ENCODE peak calls at places on chromosomes 1 and 21, in four cellular contexts. One of them, this sample, is unnamed.
A peak's percentile ranks its signal among the peaks of the same experiment; 100 is the strongest.

GRCh38 chr1:161763522-161764098 is 2.5 kb upstream of the ATF6 start:
- DNase-seq in tibial artery: no peak
- DNase-seq in heart right ventricle: no peak
- DNase-seq in trophoblast cell: peak; percentile 56
- DNase-seq in this sample: peak; percentile 26

GRCh38 chr1:7331926-7332535 is 439.1 kb upstream of the VAMP3 start:
- DNase-seq in trophoblast cell: no peak
- DNase-seq in tibial artery: no peak
- DNase-seq in heart right ventricle: no peak
- DNase-seq in this sample: no peak

GRCh38 chr1:224499204-224499603 is 64.6 kb upstream of the WDR26 start:
- DNase-seq in tibial artery: no peak
- DNase-seq in heart right ventricle: no peak
- DNase-seq in trophoblast cell: no peak
- DNase-seq in this sample: no peak

GRCh38 chr1:203519053-203519770 is 25.3 kb downstream of the OPTC start:
- DNase-seq in trophoblast cell: peak; percentile 74
- DNase-seq in tibial artery: no peak
- DNase-seq in heart right ventricle: no peak
- DNase-seq in this sample: no peak

GRCh38 chr1:51519857-51520699 is 1.0 kb upstream of the EPS15 start:
- DNase-seq in tibial artery: no peak
- DNase-seq in trophoblast cell: no peak
- DNase-seq in heart right ventricle: no peak
- DNase-seq in this sample: peak; percentile 44

GRCh38 chr21:25942145-25942544 is 207.4 kb downstream of the GABPA start:
- DNase-seq in tibial artery: no peak
- DNase-seq in heart right ventricle: no peak
- DNase-seq in trophoblast cell: no peak
- DNase-seq in this sample: no peak

GRCh38 chr1:22131875-22132486 is 10.9 kb downstream of the WNT4 start:
- DNase-seq in heart right ventricle: no peak
- DNase-seq in trophoblast cell: peak; percentile 55
- DNase-seq in tibial artery: no peak
- DNase-seq in this sample: no peak

GRCh38 chr21:28580585-28580984 is 412.1 kb downstream of the LTN1 start:
- DNase-seq in heart right ventricle: no peak
- DNase-seq in trophoblast cell: no peak
- DNase-seq in tibial artery: no peak
- DNase-seq in this sample: no peak

GRCh38 chr21:45515241-45516061 is 26.8 kb downstream of the SLC19A1 start:
- DNase-seq in trophoblast cell: peak; percentile 85
- DNase-seq in tibial artery: peak; percentile 62
- DNase-seq in heart right ventricle: peak; percentile 13
- DNase-seq in this sample: no peak

GRCh38 chr1:88098881-88099280 is 585.2 kb upstream of the PKN2 start:
- DNase-seq in trophoblast cell: peak; percentile 49
- DNase-seq in tibial artery: no peak
- DNase-seq in heart right ventricle: no peak
- DNase-seq in this sample: no peak

GRCh38 chr1:29592731-29593130 is 356.4 kb downstream of the PTPRU start:
- DNase-seq in tibial artery: no peak
- DNase-seq in trophoblast cell: no peak
- DNase-seq in heart right ventricle: no peak
- DNase-seq in this sample: no peak

GRCh38 chr1:183633676-183634343 is 1.8 kb downstream of the ARPC5 start:
- DNase-seq in tibial artery: no peak
- DNase-seq in heart right ventricle: no peak
- DNase-seq in trophoblast cell: no peak
- DNase-seq in this sample: peak; percentile 59

GRCh38 chr1:151832318-151832984 is 849 bp upstream of the RORC start:
- DNase-seq in trophoblast cell: no peak
- DNase-seq in tibial artery: no peak
- DNase-seq in heart right ventricle: peak; percentile 75
- DNase-seq in this sample: peak; percentile 41

GRCh38 chr1:101203812-101204540 is 32.8 kb upstream of the S1PR1 start:
- DNase-seq in trophoblast cell: no peak
- DNase-seq in heart right ventricle: no peak
- DNase-seq in tibial artery: no peak
- DNase-seq in this sample: peak; percentile 37

GRCh38 chr1:184950209-184950608 is 24.1 kb downstream of the NIBAN1 start:
- DNase-seq in tibial artery: no peak
- DNase-seq in trophoblast cell: no peak
- DNase-seq in heart right ventricle: no peak
- DNase-seq in this sample: no peak

GRCh38 chr1:236686815-236687160 is 489 bp downstream of the ACTN2 start:
- DNase-seq in heart right ventricle: peak; percentile 34
- DNase-seq in tibial artery: no peak
- DNase-seq in trophoblast cell: no peak
- DNase-seq in this sample: no peak

GRCh38 chr1:180501865-180502360 is 464 bp downstream of the ACBD6 start:
- DNase-seq in heart right ventricle: no peak
- DNase-seq in tibial artery: no peak
- DNase-seq in trophoblast cell: peak; percentile 77
- DNase-seq in this sample: peak; percentile 74

GRCh38 chr1:93081716-93082115 is 2.6 kb downstream of the MTF2 start:
- DNase-seq in trophoblast cell: peak; percentile 2
- DNase-seq in tibial artery: no peak
- DNase-seq in heart right ventricle: no peak
- DNase-seq in this sample: peak; percentile 37

GRCh38 chr1:233994112-233994511 is 89.6 kb downstream of the SLC35F3 start:
- DNase-seq in heart right ventricle: no peak
- DNase-seq in trophoblast cell: no peak
- DNase-seq in tibial artery: no peak
- DNase-seq in this sample: no peak

GRCh38 chr1:197787056-197787455 is 11.8 kb upstream of the DENND1B start:
- DNase-seq in heart right ventricle: no peak
- DNase-seq in trophoblast cell: peak; percentile 83
- DNase-seq in tibial artery: no peak
- DNase-seq in this sample: peak; percentile 68

GRCh38 chr21:27475363-27475955 is 508.6 kb upstream of the ADAMTS5 start:
- DNase-seq in heart right ventricle: no peak
- DNase-seq in trophoblast cell: no peak
- DNase-seq in tibial artery: no peak
- DNase-seq in this sample: no peak

GRCh38 chr1:228697209-228698016 is 37.9 kb upstream of the RHOU start:
- DNase-seq in heart right ventricle: peak; percentile 46
- DNase-seq in tibial artery: peak; percentile 83
- DNase-seq in trophoblast cell: no peak
- DNase-seq in this sample: no peak

GRCh38 chr1:214107322-214108096 is 119.7 kb downstream of the PROX1 start:
- DNase-seq in tibial artery: no peak
- DNase-seq in trophoblast cell: no peak
- DNase-seq in heart right ventricle: peak; percentile 45
- DNase-seq in this sample: no peak

GRCh38 chr1:55037733-55038551 is 1.4 kb upstream of the PCSK9 start:
- DNase-seq in tibial artery: peak; percentile 48
- DNase-seq in heart right ventricle: no peak
- DNase-seq in trophoblast cell: no peak
- DNase-seq in this sample: no peak

GRCh38 chr1:110385369-110385768 is 5.5 kb downstream of the SLC16A4 start:
- DNase-seq in tibial artery: no peak
- DNase-seq in trophoblast cell: no peak
- DNase-seq in heart right ventricle: no peak
- DNase-seq in this sample: no peak

GRCh38 chr1:110383311-110383990 is 7.4 kb downstream of the SLC16A4 start:
- DNase-seq in trophoblast cell: no peak
- DNase-seq in tibial artery: no peak
- DNase-seq in heart right ventricle: no peak
- DNase-seq in this sample: peak; percentile 22

GRCh38 chr1:110387048-110387748 is 3.6 kb downstream of the SLC16A4 start:
- DNase-seq in trophoblast cell: no peak
- DNase-seq in tibial artery: no peak
- DNase-seq in heart right ventricle: no peak
- DNase-seq in this sample: no peak

GRCh38 chr1:110380667-110381283 is 10.1 kb downstream of the SLC16A4 start:
- DNase-seq in heart right ventricle: no peak
- DNase-seq in tibial artery: no peak
- DNase-seq in trophoblast cell: no peak
- DNase-seq in this sample: no peak

GRCh38 chr1:110384581-110385321 is 6.1 kb downstream of the SLC16A4 start:
- DNase-seq in trophoblast cell: no peak
- DNase-seq in heart right ventricle: no peak
- DNase-seq in tibial artery: no peak
- DNase-seq in this sample: no peak
- H3K4me1 ChIP-seq in trophoblast cell: no peaks in the 10 kb centered on the region
- H3K4me1 ChIP-seq in heart right ventricle: peaks cover 36% of the 10 kb centered on the region
- H3K4me1 ChIP-seq in tibial artery: no peaks in the 10 kb centered on the region
- H3K4me1 ChIP-seq in this sample: no peaks in the 10 kb centered on the region

DNA sequence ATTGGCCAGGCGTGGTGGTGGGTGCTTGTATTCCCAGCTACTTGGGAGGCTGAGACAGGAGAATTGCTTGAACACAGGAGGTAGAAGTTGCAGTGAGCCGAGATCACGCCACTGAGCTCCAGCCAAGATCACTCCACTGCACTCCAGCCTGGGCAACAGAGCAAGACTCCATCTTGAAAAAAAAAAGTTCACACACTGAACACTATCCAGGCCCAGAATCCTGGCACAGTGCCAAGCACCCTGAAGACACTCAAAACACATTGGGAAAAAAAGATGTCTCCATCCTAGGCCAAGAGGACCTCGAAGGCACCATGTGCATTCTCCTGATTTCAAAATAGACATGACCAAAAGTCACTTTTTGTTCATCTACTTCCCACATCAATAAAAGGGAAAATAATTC is 38.7 kb downstream of the SLC9A1 start:
- DNase-seq in heart right ventricle: peak; percentile 38
- DNase-seq in tibial artery: no peak
- DNase-seq in trophoblast cell: no peak
- DNase-seq in this sample: no peak
- H3K27ac ChIP-seq in heart right ventricle: no peak overlapping the region
- H3K27ac ChIP-seq in tibial artery: peak overlapping the region; percentile 85
- H3K27ac ChIP-seq in trophoblast cell: no peak overlapping the region
- H3K27ac ChIP-seq in this sample: no peak overlapping the region

DNA sequence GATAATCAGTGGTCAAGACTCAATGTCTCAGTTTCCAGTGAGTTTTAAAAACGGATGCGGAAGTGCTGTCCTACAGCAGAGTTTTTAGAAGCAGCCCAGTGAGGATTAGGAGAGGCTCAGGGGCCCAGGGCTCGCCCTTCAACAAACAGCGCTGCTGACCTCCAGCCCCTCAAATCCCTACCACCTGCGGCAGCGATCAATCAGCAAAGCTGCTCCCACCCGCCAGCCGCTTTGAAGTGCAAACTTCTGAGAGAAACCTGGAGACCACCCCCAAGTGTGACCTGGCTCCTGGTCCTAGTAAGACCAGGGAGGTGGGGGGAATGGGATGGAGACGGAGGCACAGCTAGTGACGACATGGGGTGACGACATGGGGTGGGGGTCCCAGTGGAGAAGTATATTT is 14.4 kb downstream of the ZBTB17 start:
- DNase-seq in trophoblast cell: no peak
- DNase-seq in tibial artery: no peak
- DNase-seq in heart right ventricle: no peak
- DNase-seq in this sample: no peak
- H3K4me1 ChIP-seq in trophoblast cell: no peaks in the 10 kb centered on the region
- H3K4me1 ChIP-seq in tibial artery: no peaks in the 10 kb centered on the region
- H3K4me1 ChIP-seq in heart right ventricle: peaks cover 67% of the 10 kb centered on the region
- H3K4me1 ChIP-seq in this sample: peaks cover 18% of the 10 kb centered on the region

DNA sequence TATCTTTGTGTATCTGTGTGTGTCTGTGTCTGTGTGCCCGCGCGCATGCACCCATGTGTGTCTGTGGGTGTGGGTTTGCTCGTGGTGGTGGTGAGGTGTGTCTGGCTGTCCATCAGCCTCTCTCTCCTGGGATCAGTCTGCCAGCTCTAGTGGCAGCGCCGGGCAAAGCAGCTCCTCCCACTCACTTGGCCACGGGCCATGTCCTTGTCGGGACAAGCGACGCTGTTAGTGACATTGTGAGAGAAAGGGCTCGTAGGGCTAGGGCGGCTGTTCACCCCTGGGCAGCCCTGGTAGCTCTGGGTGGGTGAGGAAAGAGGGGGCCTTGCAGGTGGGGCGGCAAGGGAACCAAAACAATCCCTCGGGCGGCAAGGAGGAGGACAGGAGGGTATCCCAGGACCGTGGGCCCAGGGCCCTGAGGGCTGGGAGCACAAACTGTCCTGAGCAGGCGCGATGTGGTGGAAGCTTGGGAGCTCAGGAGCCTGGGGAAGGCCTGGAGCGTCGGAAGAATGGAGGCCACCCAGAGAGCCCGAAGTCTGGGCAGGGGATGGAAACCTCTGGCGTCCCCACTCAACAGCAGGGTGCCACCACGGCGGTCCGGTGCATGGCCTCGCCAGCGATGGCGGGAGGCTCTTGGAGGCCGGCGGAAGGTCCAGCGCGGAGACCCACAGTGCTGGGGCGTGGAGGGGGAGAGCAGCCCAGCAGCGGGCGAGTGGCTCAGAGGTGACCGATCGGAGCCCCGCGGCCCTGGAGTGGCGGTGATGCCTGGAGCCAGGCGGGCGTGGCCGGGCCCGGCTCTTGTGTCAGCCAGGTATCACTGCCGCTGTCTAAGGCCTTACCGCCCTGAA is 140.5 kb downstream of the LIPI start:
- DNase-seq in tibial artery: peak; percentile 63
- DNase-seq in heart right ventricle: peak; percentile 55
- DNase-seq in trophoblast cell: no peak
- DNase-seq in this sample: no peak
- H3K27ac ChIP-seq in tibial artery: no peak overlapping the region
- H3K27ac ChIP-seq in heart right ventricle: no peak overlapping the region
- H3K27ac ChIP-seq in trophoblast cell: no peak overlapping the region
- H3K27ac ChIP-seq in this sample: no peak overlapping the region

GRCh38 chr21:43777953-43778352 is 1.8 kb upstream of the CSTB start:
- DNase-seq in trophoblast cell: no peak
- DNase-seq in tibial artery: no peak
- DNase-seq in heart right ventricle: no peak
- DNase-seq in this sample: no peak

GRCh38 chr21:43775190-43775589 is 918 bp downstream of the CSTB start:
- DNase-seq in trophoblast cell: no peak
- DNase-seq in tibial artery: no peak
- DNase-seq in heart right ventricle: no peak
- DNase-seq in this sample: no peak

GRCh38 chr21:43779660-43780059 is 3.6 kb upstream of the CSTB start:
- DNase-seq in tibial artery: no peak
- DNase-seq in trophoblast cell: no peak
- DNase-seq in heart right ventricle: no peak
- DNase-seq in this sample: no peak

GRCh38 chr21:43775795-43776430 is at the start of gene CSTB:
- DNase-seq in tibial artery: peak; percentile 89
- DNase-seq in heart right ventricle: peak; percentile 86
- DNase-seq in trophoblast cell: peak; percentile 56
- DNase-seq in this sample: no peak

GRCh38 chr21:43778469-43779335 is 2.6 kb upstream of the CSTB start:
- DNase-seq in trophoblast cell: no peak
- DNase-seq in tibial artery: no peak
- DNase-seq in heart right ventricle: no peak
- DNase-seq in this sample: no peak
- H3K4me1 ChIP-seq in trophoblast cell: peaks cover 3% of the 10 kb centered on the region
- H3K4me1 ChIP-seq in tibial artery: no peaks in the 10 kb centered on the region
- H3K4me1 ChIP-seq in heart right ventricle: peaks cover 34% of the 10 kb centered on the region
- H3K4me1 ChIP-seq in this sample: no peaks in the 10 kb centered on the region

This sample was measured in foreskin keratinocyte.